ENCODE peak calls at places on chromosome 16, in ten cellular contexts. S is mesothelial cell of epicardium; K is T-helper 2 cell; C is SJCRH30; A is AG20443; U is amygdala; Z is psoas muscle; R is germinal center; M is EH; Q is stimulated activated CD8-positive, alpha-beta memory T cell treated with anti-CD3 and anti-CD28 coated beads, Interleukin-4, amount 100 ng/mL, for 4 hours. J is an unnamed sample.

GRCh38 chr16:8908779-8909468 is 26.8 kb downstream of the LITAFD start:
- DNase-seq in Q (no peak), R (no peak), K (no peak), A (no peak), M (no peak), Z (no peak), C (no peak), U (no peak), S (no peak), J (no peak)

GRCh38 chr16:17359778-17360177 is 111.0 kb downstream of the XYLT1 start:
- DNase-seq in C (no peak), Q (no peak), K (no peak), A (peak), U (no peak), M (peak), S (no peak), R (no peak), Z (no peak), J (no peak)

GRCh38 chr16:86089986-86090385 is 191.0 kb downstream of the IRF8 start:
- DNase-seq in U (no peak), M (no peak), S (no peak), R (no peak), K (no peak), Q (no peak), C (no peak), A (no peak), Z (no peak), J (no peak)

GRCh38 chr16:67235816-67236547 is 9.1 kb downstream of the TMEM208 start:
- DNase-seq in U (no peak), C (no peak), S (no peak), A (peak), Z (no peak), K (peak), Q (no peak), R (no peak), M (no peak), J (no peak)

GRCh38 chr16:57480127-57480753 is 6.1 kb downstream of the DOK4 start:
- DNase-seq in K (no peak), S (no peak), A (peak), R (no peak), U (no peak), C (peak), Z (peak), Q (no peak), M (peak), J (peak)

GRCh38 chr16:19014456-19014855 is 30.7 kb downstream of the TMC7 start:
- DNase-seq in C (no peak), K (no peak), S (no peak), U (no peak), R (no peak), A (no peak), Q (no peak), Z (no peak), M (peak), J (no peak)

GRCh38 chr16:67482260-67482924 is 955 bp downstream of the AGRP start:
- DNase-seq in Z (no peak), S (no peak), R (no peak), M (no peak), A (no peak), C (no peak), Q (no peak), U (no peak), K (no peak), J (peak)

GRCh38 chr16:24701521-24701951 is 27.9 kb upstream of the TNRC6A start:
- DNase-seq in M (peak), C (no peak), A (peak), Z (no peak), K (no peak), U (no peak), Q (no peak), S (no peak), R (no peak), J (no peak)

GRCh38 chr16:69918241-69918640 is 32.9 kb upstream of the CLEC18A start:
- DNase-seq in A (no peak), C (no peak), R (no peak), Z (no peak), S (no peak), K (no peak), M (no peak), Q (no peak), U (no peak), J (no peak)

GRCh38 chr16:55710466-55710865 is 54.7 kb downstream of the SLC6A2 start:
- DNase-seq in C (peak), S (no peak), M (peak), Z (no peak), K (no peak), A (no peak), Q (no peak), U (no peak), R (no peak), J (no peak)

GRCh38 chr16:88497561-88498420 is 44.7 kb downstream of the ZFPM1 start:
- DNase-seq in Q (no peak), A (no peak), C (no peak), U (no peak), R (no peak), S (peak), Z (no peak), K (no peak), M (no peak), J (no peak)

GRCh38 chr16:23999663-24000062 is 163.9 kb downstream of the PRKCB start:
- DNase-seq in Q (no peak), Z (no peak), S (no peak), K (no peak), R (no peak), U (no peak), C (no peak), A (no peak), M (no peak), J (no peak)

GRCh38 chr16:74896389-74897370 is 88.2 kb downstream of the WDR59 start:
- DNase-seq in K (no peak), M (peak), Z (no peak), U (no peak), C (no peak), R (no peak), S (no peak), Q (no peak), A (peak), J (no peak)

GRCh38 chr16:88798073-88798472 is 5.5 kb upstream of the CDT1 start:
- DNase-seq in U (no peak), K (no peak), M (no peak), A (no peak), C (no peak), S (no peak), Q (no peak), Z (no peak), R (no peak), J (no peak)

GRCh38 chr16:2962334-2963073 is 1.6 kb upstream of the KREMEN2 start:
- DNase-seq in Q (no peak), Z (no peak), S (no peak), C (no peak), A (no peak), K (no peak), M (no peak), R (no peak), U (no peak), J (peak)

GRCh38 chr16:361872-362701 is 8.3 kb downstream of the MRPL28 start:
- DNase-seq in Q (peak), S (no peak), R (peak), Z (peak), K (peak), U (peak), M (peak), A (peak), C (peak), J (peak)

GRCh38 chr16:50093607-50094570 is 28.1 kb downstream of the HEATR3 start:
- DNase-seq in A (peak), K (peak), Q (no peak), S (no peak), M (no peak), U (no peak), C (no peak), Z (peak), R (no peak), J (peak)

GRCh38 chr16:74748042-74748709 is 26.4 kb downstream of the FA2H start:
- DNase-seq in K (no peak), S (no peak), R (no peak), Z (no peak), U (peak), A (no peak), C (no peak), Q (no peak), M (no peak), J (no peak)

GRCh38 chr16:81523387-81524115 is 78.9 kb downstream of the CMIP start:
- DNase-seq in S (no peak), A (peak), M (peak), U (no peak), Z (peak), Q (no peak), K (no peak), R (no peak), C (no peak), J (no peak)

GRCh38 chr16:3645504-3646347 is 8.8 kb upstream of the DNASE1 start:
- DNase-seq in K (no peak), Z (no peak), M (peak), S (no peak), A (peak), C (peak), Q (no peak), R (no peak), U (no peak), J (no peak)

GRCh38 chr16:56715128-56715527 is 14.8 kb upstream of the NUP93 start:
- DNase-seq in M (no peak), K (no peak), A (no peak), Q (no peak), U (no peak), C (peak), S (no peak), Z (no peak), R (no peak), J (no peak)

GRCh38 chr16:66293207-66293735 is 73.2 kb upstream of the CDH5 start:
- DNase-seq in Z (no peak), A (no peak), K (no peak), R (no peak), Q (no peak), S (no peak), U (no peak), C (no peak), M (no peak), J (no peak)

GRCh38 chr16:81597079-81597658 is 152.6 kb downstream of the CMIP start:
- DNase-seq in R (no peak), Z (no peak), K (no peak), A (no peak), M (no peak), Q (no peak), S (no peak), C (no peak), U (no peak), J (no peak)

GRCh38 chr16:49276646-49277385 is 4.8 kb downstream of the CBLN1 start:
- DNase-seq in C (no peak), S (no peak), M (no peak), K (no peak), A (no peak), Q (no peak), R (no peak), U (no peak), Z (no peak), J (no peak)

GRCh38 chr16:86450691-86451090 is 59.6 kb upstream of the FOXF1 start:
- DNase-seq in R (no peak), Q (no peak), U (no peak), S (no peak), K (no peak), C (no peak), A (no peak), Z (no peak), M (no peak), J (no peak)

GRCh38 chr16:1256874-1257322 is 1.0 kb downstream of the TPSD1 start:
- DNase-seq in Q (no peak), M (no peak), S (no peak), C (no peak), K (no peak), U (no peak), Z (no peak), R (no peak), A (no peak), J (no peak)

GRCh38 chr16:87681990-87682570 is 79.8 kb downstream of the JPH3 start:
- DNase-seq in M (peak), K (no peak), R (peak), S (no peak), U (no peak), C (no peak), Z (no peak), A (peak), Q (no peak), J (no peak)

GRCh38 chr16:71255721-71256120 is 25.2 kb upstream of the HYDIN start:
- DNase-seq in A (no peak), Z (no peak), U (peak), R (no peak), C (peak), K (no peak), M (no peak), Q (no peak), S (no peak), J (no peak)

GRCh38 chr16:23505942-23506605 is 4.2 kb downstream of the GGA2 start:
- DNase-seq in R (no peak), K (no peak), Q (no peak), S (no peak), U (no peak), M (peak), Z (no peak), C (no peak), A (no peak), J (no peak)

GRCh38 chr16:85539629-85540291 is 73.4 kb upstream of the GSE1 start:
- DNase-seq in K (no peak), M (no peak), S (no peak), C (no peak), U (no peak), R (no peak), Z (no peak), A (no peak), Q (no peak), J (no peak)

J was measured in left ventricle myocardium superior.